ENCODE peak calls at places on chromosome 17, in five cellular contexts. D is HFF-Myc, B is endothelial cell, E is cardiac muscle cell, L is T-cell. G is an unnamed sample.
A peak's percentile ranks its signal among the peaks of the same experiment; 100 is the strongest.

GRCh38 chr17:33970271-33970670 is 284.8 kb upstream of the CCL2 start:
- DNase-seq in D (no peak), B (no peak), E (no peak), L (no peak), G (no peak)

GRCh38 chr17:9226794-9227135 is 205.5 kb downstream of the NTN1 start:
- DNase-seq in D (no peak), B (no peak), E (no peak), L (peak; percentile 9), G (no peak)

GRCh38 chr17:53571342-53571741 is 251.4 kb upstream of the KIF2B start:
- DNase-seq in D (no peak), B (no peak), E (peak; percentile 14), L (no peak), G (no peak)

GRCh38 chr17:57735707-57736106 is 9.4 kb downstream of the CCDC182 start:
- DNase-seq in D (no peak), B (peak; percentile 33), E (no peak), L (no peak), G (no peak)

GRCh38 chr17:29115906-29116651 is 64.1 kb downstream of the MYO18A start:
- DNase-seq in D (no peak), B (no peak), E (peak; percentile 38), L (peak; percentile 31), G (no peak)

GRCh38 chr17:80694085-80694991 is 149.7 kb downstream of the RPTOR start:
- DNase-seq in D (no peak), B (no peak), E (no peak), L (no peak), G (no peak)

GRCh38 chr17:44004761-44005526 is 522 bp downstream of the NAGS start:
- DNase-seq in D (no peak), B (peak; percentile 37), E (no peak), L (peak; percentile 27), G (no peak)

GRCh38 chr17:79859676-79860615 is 20.7 kb upstream of the CBX4 start:
- DNase-seq in D (no peak), B (no peak), E (no peak), L (no peak), G (no peak)

GRCh38 chr17:7888184-7888920 is at the start of gene CHD3:
- DNase-seq in D (no peak), B (no peak), E (peak; percentile 34), L (peak; percentile 36), G (no peak)